ENCODE peak calls at places on chromosome 17, in four cellular contexts. One of them, this sample, is unnamed.

GRCh38 chr17:45255358-45255757 is 6.5 kb downstream of the SPATA32 start:
- DNase-seq in breast epithelium: no peak
- DNase-seq in ascending aorta: no peak
- DNase-seq in esophagus squamous epithelium: no peak
- DNase-seq in this sample: no peak

GRCh38 chr17:20094777-20095176 is 85.6 kb downstream of the SPECC1 start:
- DNase-seq in esophagus squamous epithelium: no peak
- DNase-seq in breast epithelium: no peak
- DNase-seq in ascending aorta: no peak
- DNase-seq in this sample: no peak

GRCh38 chr17:14922421-14922820 is 342.7 kb downstream of the PMP22 start:
- DNase-seq in esophagus squamous epithelium: no peak
- DNase-seq in ascending aorta: no peak
- DNase-seq in breast epithelium: no peak
- DNase-seq in this sample: no peak

GRCh38 chr17:33560165-33560564 is 267.1 kb upstream of the ASIC2 start:
- DNase-seq in esophagus squamous epithelium: no peak
- DNase-seq in ascending aorta: no peak
- DNase-seq in breast epithelium: no peak
- DNase-seq in this sample: no peak

GRCh38 chr17:32660496-32660895 is 173.7 kb downstream of the CDK5R1 start:
- DNase-seq in ascending aorta: no peak
- DNase-seq in esophagus squamous epithelium: no peak
- DNase-seq in breast epithelium: no peak
- DNase-seq in this sample: no peak

GRCh38 chr17:27569257-27569722 is 61.7 kb upstream of the LGALS9 start:
- DNase-seq in ascending aorta: no peak
- DNase-seq in breast epithelium: no peak
- DNase-seq in esophagus squamous epithelium: no peak
- DNase-seq in this sample: peak; percentile 18

GRCh38 chr17:21129023-21129681 is 2.4 kb downstream of the DHRS7B start:
- DNase-seq in ascending aorta: no peak
- DNase-seq in esophagus squamous epithelium: no peak
- DNase-seq in breast epithelium: no peak
- DNase-seq in this sample: peak; percentile 14

GRCh38 chr17:73706858-73707257 is 62.6 kb upstream of the SDK2 start:
- DNase-seq in breast epithelium: no peak
- DNase-seq in ascending aorta: no peak
- DNase-seq in esophagus squamous epithelium: no peak
- DNase-seq in this sample: no peak

GRCh38 chr17:66949501-66949900 is 15.0 kb upstream of the CACNG4 start:
- DNase-seq in breast epithelium: no peak
- DNase-seq in esophagus squamous epithelium: no peak
- DNase-seq in ascending aorta: no peak
- DNase-seq in this sample: no peak

GRCh38 chr17:35241520-35241919 is 1.4 kb upstream of the SLFN5 start:
- DNase-seq in ascending aorta: no peak
- DNase-seq in esophagus squamous epithelium: no peak
- DNase-seq in breast epithelium: no peak
- DNase-seq in this sample: no peak

GRCh38 chr17:67891481-67892119 is 66.3 kb downstream of the BPTF start:
- DNase-seq in breast epithelium: no peak
- DNase-seq in esophagus squamous epithelium: no peak
- DNase-seq in ascending aorta: no peak
- DNase-seq in this sample: no peak

GRCh38 chr17:4004517-4005295 is 40.5 kb upstream of the ATP2A3 start:
- DNase-seq in breast epithelium: no peak
- DNase-seq in esophagus squamous epithelium: no peak
- DNase-seq in ascending aorta: peak; percentile 65
- DNase-seq in this sample: peak; percentile 78

GRCh38 chr17:56830726-56831363 is 2.9 kb downstream of the C17orf67 start:
- DNase-seq in esophagus squamous epithelium: no peak
- DNase-seq in ascending aorta: no peak
- DNase-seq in breast epithelium: no peak
- DNase-seq in this sample: no peak

GRCh38 chr17:51908841-51909537 is 249.5 kb downstream of the CA10 start:
- DNase-seq in esophagus squamous epithelium: no peak
- DNase-seq in ascending aorta: no peak
- DNase-seq in breast epithelium: no peak
- DNase-seq in this sample: no peak

GRCh38 chr17:33285413-33285812 is 7.7 kb downstream of the ASIC2 start:
- DNase-seq in esophagus squamous epithelium: no peak
- DNase-seq in ascending aorta: no peak
- DNase-seq in breast epithelium: no peak
- DNase-seq in this sample: no peak

GRCh38 chr17:6070895-6071511 is 824 bp downstream of the WSCD1 start:
- DNase-seq in breast epithelium: no peak
- DNase-seq in ascending aorta: no peak
- DNase-seq in esophagus squamous epithelium: no peak
- DNase-seq in this sample: peak; percentile 24

GRCh38 chr17:19346351-19347255 is 15.9 kb downstream of the B9D1 start:
- DNase-seq in ascending aorta: peak; percentile 94
- DNase-seq in breast epithelium: peak; percentile 57
- DNase-seq in esophagus squamous epithelium: no peak
- DNase-seq in this sample: no peak

GRCh38 chr17:42618442-42619150 is 9.1 kb downstream of the TUBG1 start:
- DNase-seq in ascending aorta: no peak
- DNase-seq in breast epithelium: no peak
- DNase-seq in esophagus squamous epithelium: no peak
- DNase-seq in this sample: peak; percentile 76

DNA sequence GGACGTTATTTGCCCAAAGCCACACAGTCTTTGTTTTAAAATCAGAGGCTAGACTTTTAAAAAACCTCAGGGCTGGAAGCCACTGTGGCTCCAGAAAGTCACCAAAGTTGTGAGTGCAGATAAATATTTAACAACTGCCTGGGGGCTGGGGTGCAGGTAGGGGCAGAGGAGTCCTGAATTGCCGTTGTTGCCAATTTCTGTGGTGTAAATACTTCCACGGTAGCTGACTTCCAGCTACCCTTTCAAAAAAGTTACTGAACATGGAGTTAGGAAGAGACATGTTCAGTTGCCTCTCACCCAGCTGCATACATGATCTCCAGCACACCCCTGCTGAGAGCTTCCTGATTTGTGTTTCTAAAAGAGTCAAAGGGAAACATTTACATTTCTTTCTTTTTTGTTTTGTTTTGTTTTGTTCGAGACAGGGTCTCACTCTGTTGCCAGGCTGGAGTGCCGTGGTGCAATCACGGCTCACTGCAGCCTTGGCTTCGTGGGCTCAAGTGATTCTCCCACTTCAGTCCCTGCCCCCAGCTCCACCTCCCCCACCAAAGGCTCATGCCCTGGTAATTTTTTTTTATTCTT is 58.7 kb downstream of the PLXDC1 start:
- DNase-seq in ascending aorta: no peak
- DNase-seq in breast epithelium: no peak
- DNase-seq in esophagus squamous epithelium: no peak
- DNase-seq in this sample: no peak
- H3K4me3 ChIP-seq in ascending aorta: no peak overlapping the region
- H3K4me3 ChIP-seq in breast epithelium: no peak overlapping the region
- H3K4me3 ChIP-seq in esophagus squamous epithelium: no peak overlapping the region
- H3K4me3 ChIP-seq in this sample: no peak overlapping the region

GRCh38 chr17:81686614-81687013 is 2.8 kb downstream of the HGS start:
- DNase-seq in ascending aorta: no peak
- DNase-seq in breast epithelium: no peak
- DNase-seq in esophagus squamous epithelium: no peak
- DNase-seq in this sample: no peak
- H3K27ac ChIP-seq in ascending aorta: no peak overlapping the region
- H3K27ac ChIP-seq in breast epithelium: no peak overlapping the region
- H3K27ac ChIP-seq in esophagus squamous epithelium: no peak overlapping the region
- H3K27ac ChIP-seq in this sample: no peak overlapping the region

GRCh38 chr17:39738568-39738901 is 797 bp downstream of the GRB7 start:
- DNase-seq in breast epithelium: peak; percentile 79
- DNase-seq in esophagus squamous epithelium: no peak
- DNase-seq in ascending aorta: no peak
- DNase-seq in this sample: peak; percentile 75
- H3K4me3 ChIP-seq in breast epithelium: peak overlapping the region; percentile 20
- H3K4me3 ChIP-seq in esophagus squamous epithelium: peak overlapping the region; percentile 64
- H3K4me3 ChIP-seq in ascending aorta: peak overlapping the region; percentile 47
- H3K4me3 ChIP-seq in this sample: peak overlapping the region; percentile 67

GRCh38 chr17:81066771-81067315 is 31.9 kb downstream of the BAIAP2 start:
- DNase-seq in esophagus squamous epithelium: no peak
- DNase-seq in breast epithelium: no peak
- DNase-seq in ascending aorta: no peak
- DNase-seq in this sample: no peak

GRCh38 chr17:81063488-81064093 is 28.6 kb downstream of the BAIAP2 start:
- DNase-seq in esophagus squamous epithelium: no peak
- DNase-seq in ascending aorta: no peak
- DNase-seq in breast epithelium: no peak
- DNase-seq in this sample: no peak

GRCh38 chr17:81065500-81065899 is 30.5 kb downstream of the BAIAP2 start:
- DNase-seq in ascending aorta: no peak
- DNase-seq in esophagus squamous epithelium: no peak
- DNase-seq in breast epithelium: no peak
- DNase-seq in this sample: peak; percentile 43

GRCh38 chr17:81066072-81066471 is 31.1 kb downstream of the BAIAP2 start:
- DNase-seq in esophagus squamous epithelium: no peak
- DNase-seq in ascending aorta: no peak
- DNase-seq in breast epithelium: no peak
- DNase-seq in this sample: peak; percentile 58

DNA sequence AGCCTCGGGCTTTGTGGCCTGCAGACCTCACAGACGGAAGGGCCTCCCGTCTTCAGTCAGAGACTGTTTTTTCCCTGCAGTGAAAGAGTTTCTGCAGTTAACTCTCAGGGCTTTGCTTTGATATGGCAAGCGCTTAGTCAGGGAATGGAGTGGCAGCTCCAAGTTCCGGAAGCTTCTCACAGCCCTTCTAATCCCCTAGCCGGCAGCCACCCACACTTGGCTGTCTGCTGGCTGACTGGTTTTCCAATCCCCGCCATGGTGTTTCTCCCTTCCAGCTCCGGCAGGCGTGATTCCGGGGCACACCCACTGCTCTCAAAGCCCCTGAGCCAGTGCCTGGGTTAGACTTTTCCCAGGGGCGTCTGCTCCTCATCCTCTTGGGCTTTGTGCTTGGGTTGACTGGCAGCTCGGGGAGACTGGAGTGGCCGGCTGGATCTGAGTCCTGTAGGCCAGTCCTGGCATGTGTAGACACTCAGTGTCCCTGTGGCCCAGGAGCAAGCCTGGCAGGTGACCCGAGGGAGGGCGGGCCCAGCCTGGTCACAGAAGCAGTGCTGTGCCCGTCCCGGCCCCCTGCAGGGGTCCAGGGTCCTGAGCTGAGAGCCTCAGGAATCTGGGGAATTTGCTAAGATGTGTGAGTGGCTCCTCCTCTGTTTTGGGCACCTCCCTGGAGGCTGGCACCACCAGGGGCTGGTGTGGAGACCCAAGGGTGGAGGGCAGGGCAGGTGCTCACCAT is 30.0 kb downstream of the BAIAP2 start:
- DNase-seq in breast epithelium: no peak
- DNase-seq in esophagus squamous epithelium: no peak
- DNase-seq in ascending aorta: no peak
- DNase-seq in this sample: no peak
- H3K27ac ChIP-seq in breast epithelium: peak overlapping the region; percentile 64
- H3K27ac ChIP-seq in esophagus squamous epithelium: peak overlapping the region; percentile 95
- H3K27ac ChIP-seq in ascending aorta: no peak overlapping the region
- H3K27ac ChIP-seq in this sample: no peak overlapping the region

DNA sequence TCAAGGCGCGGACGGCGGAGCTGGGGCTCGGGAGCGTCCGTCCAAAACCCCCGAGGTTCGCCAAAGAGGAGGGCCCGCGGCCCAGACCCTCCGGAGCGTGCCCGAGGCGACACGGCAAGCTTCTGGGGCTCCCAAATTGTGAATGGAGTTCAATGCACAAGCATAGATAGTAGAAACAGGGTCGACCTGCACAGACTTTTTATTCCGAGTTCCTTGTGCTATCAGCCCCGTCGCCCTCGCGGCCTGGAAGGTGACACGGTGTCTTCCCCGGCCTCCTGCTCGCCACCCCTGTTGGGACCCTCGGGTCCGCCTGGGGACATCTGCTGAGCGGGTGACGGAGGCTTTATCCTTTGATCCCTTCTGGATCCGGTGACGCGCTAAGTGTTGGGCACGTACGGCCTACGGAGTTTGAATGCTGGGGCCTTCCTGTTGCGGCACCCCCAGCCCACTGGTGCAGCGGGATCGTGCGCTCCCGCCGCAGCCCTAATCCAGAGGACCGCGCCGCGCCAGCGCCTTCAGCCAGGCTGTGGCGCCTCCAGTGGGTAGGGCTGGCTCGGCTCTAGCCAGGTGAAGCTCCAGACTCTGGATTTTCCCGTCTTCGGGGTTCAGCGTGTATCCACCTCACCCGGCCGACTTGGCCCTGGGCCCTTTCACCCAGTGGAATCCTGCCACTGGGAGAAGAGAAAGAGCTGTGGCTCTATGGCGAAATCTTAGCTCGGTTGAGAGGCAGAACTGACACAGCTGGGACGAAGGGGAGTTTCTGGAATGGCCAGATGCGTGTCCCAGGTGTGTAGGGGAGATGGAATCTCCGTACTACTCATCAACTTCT is 17.0 kb upstream of the NTN1 start:
- DNase-seq in ascending aorta: peak; percentile 56
- DNase-seq in breast epithelium: no peak
- DNase-seq in esophagus squamous epithelium: no peak
- DNase-seq in this sample: no peak
- H3K4me3 ChIP-seq in ascending aorta: peak overlapping the region; percentile 77
- H3K4me3 ChIP-seq in breast epithelium: peak overlapping the region; percentile 47
- H3K4me3 ChIP-seq in esophagus squamous epithelium: peak overlapping the region; percentile 76
- H3K4me3 ChIP-seq in this sample: peak overlapping the region; percentile 52

GRCh38 chr17:59842901-59843652 is 49.7 kb downstream of the TUBD1 start:
- DNase-seq in esophagus squamous epithelium: no peak
- DNase-seq in breast epithelium: peak; percentile 69
- DNase-seq in ascending aorta: no peak
- DNase-seq in this sample: peak; percentile 81
- H3K27ac ChIP-seq in esophagus squamous epithelium: peak overlapping the region; percentile 99
- H3K27ac ChIP-seq in breast epithelium: peak overlapping the region; percentile 98
- H3K27ac ChIP-seq in ascending aorta: peak overlapping the region; percentile 86
- H3K27ac ChIP-seq in this sample: peak overlapping the region; percentile 84

DNA sequence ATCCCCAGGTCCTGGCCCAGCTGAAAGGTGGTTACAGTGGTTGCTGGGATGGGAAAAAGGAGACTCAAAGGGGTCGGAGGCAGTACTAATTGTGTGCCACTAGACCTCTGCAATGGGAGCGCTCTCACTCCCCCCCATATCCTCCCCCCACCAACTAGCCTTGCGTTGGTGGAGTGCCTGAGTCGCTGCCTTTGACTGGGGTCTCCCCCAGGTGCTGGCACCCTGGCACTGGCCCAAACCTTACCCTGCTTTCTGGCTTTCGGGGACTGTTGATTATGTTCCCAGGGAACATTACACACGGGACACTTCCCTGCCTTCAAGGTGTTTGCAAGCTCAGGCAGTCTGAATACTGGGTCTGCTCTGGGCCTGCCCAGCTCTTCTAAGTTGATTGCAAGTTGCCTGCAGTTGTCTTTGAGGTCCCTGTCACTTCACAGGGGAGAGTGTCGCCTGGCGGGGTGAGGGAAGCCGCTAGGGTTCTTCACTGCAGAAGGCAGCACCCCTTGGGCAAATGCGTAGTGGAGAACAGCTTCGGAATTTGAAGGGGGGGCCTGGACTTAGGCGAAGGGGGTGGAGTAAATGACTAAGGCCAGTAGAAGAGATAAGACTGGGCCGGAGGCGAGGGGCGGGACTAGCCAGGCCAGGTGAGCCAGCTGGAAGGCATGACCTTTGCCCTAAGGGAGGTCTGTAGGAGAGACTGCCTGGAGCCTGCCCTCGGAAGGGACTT is 98.0 kb downstream of the RAB11FIP4 start:
- DNase-seq in breast epithelium: no peak
- DNase-seq in esophagus squamous epithelium: no peak
- DNase-seq in ascending aorta: no peak
- DNase-seq in this sample: peak; percentile 98
- H3K4me3 ChIP-seq in breast epithelium: no peak overlapping the region
- H3K4me3 ChIP-seq in esophagus squamous epithelium: peak overlapping the region; percentile 86
- H3K4me3 ChIP-seq in ascending aorta: peak overlapping the region; percentile 74
- H3K4me3 ChIP-seq in this sample: peak overlapping the region; percentile 87

GRCh38 chr17:78121801-78122220 is 6.7 kb downstream of the TMC6 start:
- DNase-seq in ascending aorta: no peak
- DNase-seq in breast epithelium: no peak
- DNase-seq in esophagus squamous epithelium: no peak
- DNase-seq in this sample: no peak
- H3K27ac ChIP-seq in ascending aorta: no peak overlapping the region
- H3K27ac ChIP-seq in breast epithelium: no peak overlapping the region
- H3K27ac ChIP-seq in esophagus squamous epithelium: no peak overlapping the region
- H3K27ac ChIP-seq in this sample: peak overlapping the region; percentile 76